ENCODE peak calls at places on chromosome 20, in four cellular contexts. One of them, this sample, is unnamed.

GRCh38 chr20:45318386-45318939 is 10.4 kb upstream of the MATN4 start:
- DNase-seq in A549: no peak
- DNase-seq in uterus: no peak
- DNase-seq in lower leg skin: no peak
- DNase-seq in this sample: no peak

GRCh38 chr20:40607927-40608326 is 81.1 kb downstream of the MAFB start:
- DNase-seq in A549: no peak
- DNase-seq in uterus: no peak
- DNase-seq in lower leg skin: no peak
- DNase-seq in this sample: no peak

GRCh38 chr20:51700809-51701285 is 67.3 kb downstream of the ATP9A start:
- DNase-seq in A549: peak; percentile 74
- DNase-seq in uterus: no peak
- DNase-seq in lower leg skin: no peak
- DNase-seq in this sample: peak; percentile 31

GRCh38 chr20:41618807-41619294 is 674 bp upstream of the CHD6 start:
- DNase-seq in A549: peak; percentile 24
- DNase-seq in uterus: no peak
- DNase-seq in lower leg skin: no peak
- DNase-seq in this sample: peak; percentile 30

GRCh38 chr20:56358600-56359211 is at the start of gene FAM210B:
- DNase-seq in A549: peak; percentile 86
- DNase-seq in uterus: peak; percentile 89
- DNase-seq in lower leg skin: peak; percentile 96
- DNase-seq in this sample: peak; percentile 94

GRCh38 chr20:3545401-3545925 is 74.6 kb downstream of the ATRN start:
- DNase-seq in A549: no peak
- DNase-seq in uterus: no peak
- DNase-seq in lower leg skin: no peak
- DNase-seq in this sample: no peak

GRCh38 chr20:3786665-3787639 is at the start of gene CENPB:
- DNase-seq in A549: peak; percentile 91
- DNase-seq in uterus: peak; percentile 92
- DNase-seq in lower leg skin: peak; percentile 98
- DNase-seq in this sample: peak; percentile 96

GRCh38 chr20:50837532-50838321 is 42.9 kb downstream of the BCAS4 start:
- DNase-seq in A549: no peak
- DNase-seq in uterus: peak; percentile 51
- DNase-seq in lower leg skin: no peak
- DNase-seq in this sample: peak; percentile 91

GRCh38 chr20:10511507-10512231 is 76.6 kb downstream of the SLX4IP start:
- DNase-seq in A549: peak; percentile 95
- DNase-seq in uterus: peak; percentile 85
- DNase-seq in lower leg skin: peak; percentile 96
- DNase-seq in this sample: peak; percentile 95

GRCh38 chr20:10877345-10877744 is 203.5 kb upstream of the JAG1 start:
- DNase-seq in A549: no peak
- DNase-seq in uterus: peak; percentile 30
- DNase-seq in lower leg skin: no peak
- DNase-seq in this sample: no peak

GRCh38 chr20:51687071-51687470 is 81.1 kb downstream of the ATP9A start:
- DNase-seq in A549: peak; percentile 93
- DNase-seq in uterus: no peak
- DNase-seq in lower leg skin: no peak
- DNase-seq in this sample: peak; percentile 83

GRCh38 chr20:35901678-35902544 is 52.4 kb downstream of the SCAND1 start:
- DNase-seq in A549: peak; percentile 76
- DNase-seq in uterus: no peak
- DNase-seq in lower leg skin: no peak
- DNase-seq in this sample: peak; percentile 82

GRCh38 chr20:39326050-39326449 is 363.9 kb downstream of the DHX35 start:
- DNase-seq in A549: no peak
- DNase-seq in uterus: no peak
- DNase-seq in lower leg skin: no peak
- DNase-seq in this sample: no peak

GRCh38 chr20:24756292-24757025 is 192.6 kb upstream of the CST7 start:
- DNase-seq in A549: no peak
- DNase-seq in uterus: no peak
- DNase-seq in lower leg skin: peak; percentile 25
- DNase-seq in this sample: no peak

GRCh38 chr20:461254-462198 is 807 bp downstream of the TBC1D20 start:
- DNase-seq in A549: peak; percentile 57
- DNase-seq in uterus: peak; percentile 53
- DNase-seq in lower leg skin: peak; percentile 92
- DNase-seq in this sample: peak; percentile 85

GRCh38 chr20:58777657-58778056 is 73.0 kb downstream of the GNAS-AS1 start:
- DNase-seq in A549: no peak
- DNase-seq in uterus: no peak
- DNase-seq in lower leg skin: no peak
- DNase-seq in this sample: no peak

GRCh38 chr20:8457978-8458377 is 325.9 kb downstream of the PLCB1 start:
- DNase-seq in A549: no peak
- DNase-seq in uterus: no peak
- DNase-seq in lower leg skin: no peak
- DNase-seq in this sample: no peak

GRCh38 chr20:49276201-49276894 is 1.5 kb downstream of the ZNFX1 start:
- DNase-seq in A549: no peak
- DNase-seq in uterus: no peak
- DNase-seq in lower leg skin: no peak
- DNase-seq in this sample: peak; percentile 74

GRCh38 chr20:48313346-48313745 is 514.5 kb downstream of the PREX1 start:
- DNase-seq in A549: no peak
- DNase-seq in uterus: no peak
- DNase-seq in lower leg skin: no peak
- DNase-seq in this sample: no peak

GRCh38 chr20:8127553-8128255 is 4.4 kb upstream of the PLCB1 start:
- DNase-seq in A549: no peak
- DNase-seq in uterus: no peak
- DNase-seq in lower leg skin: no peak
- DNase-seq in this sample: no peak

GRCh38 chr20:35618372-35619131 is 2.9 kb downstream of the SPAG4 start:
- DNase-seq in A549: no peak
- DNase-seq in uterus: peak; percentile 39
- DNase-seq in lower leg skin: peak; percentile 86
- DNase-seq in this sample: peak; percentile 43

GRCh38 chr20:11248691-11249178 is 574.9 kb upstream of the JAG1 start:
- DNase-seq in A549: no peak
- DNase-seq in uterus: no peak
- DNase-seq in lower leg skin: no peak
- DNase-seq in this sample: no peak

GRCh38 chr20:7195704-7196103 is 428.2 kb downstream of the BMP2 start:
- DNase-seq in A549: peak; percentile 21
- DNase-seq in uterus: no peak
- DNase-seq in lower leg skin: no peak
- DNase-seq in this sample: no peak

GRCh38 chr20:14332796-14333345 is 4.5 kb downstream of the FLRT3 start:
- DNase-seq in A549: no peak
- DNase-seq in uterus: no peak
- DNase-seq in lower leg skin: no peak
- DNase-seq in this sample: no peak

GRCh38 chr20:6560978-6561377 is 206.5 kb upstream of the BMP2 start:
- DNase-seq in A549: no peak
- DNase-seq in uterus: no peak
- DNase-seq in lower leg skin: no peak
- DNase-seq in this sample: peak; percentile 5

GRCh38 chr20:51094221-51094620 is 71.3 kb upstream of the KCNG1 start:
- DNase-seq in A549: no peak
- DNase-seq in uterus: no peak
- DNase-seq in lower leg skin: no peak
- DNase-seq in this sample: no peak

GRCh38 chr20:24837721-24838456 is 111.2 kb upstream of the CST7 start:
- DNase-seq in A549: no peak
- DNase-seq in uterus: no peak
- DNase-seq in lower leg skin: no peak
- DNase-seq in this sample: no peak

GRCh38 chr20:4305091-4305490 is 289.7 kb upstream of the RNF24 start:
- DNase-seq in A549: no peak
- DNase-seq in uterus: no peak
- DNase-seq in lower leg skin: no peak
- DNase-seq in this sample: no peak

GRCh38 chr20:8209061-8209460 is 77.0 kb downstream of the PLCB1 start:
- DNase-seq in A549: no peak
- DNase-seq in uterus: no peak
- DNase-seq in lower leg skin: no peak
- DNase-seq in this sample: no peak

GRCh38 chr20:21100590-21101452 is 5.3 kb downstream of the LINC00237 start:
- DNase-seq in A549: no peak
- DNase-seq in uterus: no peak
- DNase-seq in lower leg skin: no peak
- DNase-seq in this sample: peak; percentile 81

GRCh38 chr20:48015943-48016723 is 230.9 kb upstream of the SULF2 start:
- DNase-seq in A549: no peak
- DNase-seq in uterus: no peak
- DNase-seq in lower leg skin: peak; percentile 46
- DNase-seq in this sample: no peak

GRCh38 chr20:11847827-11848226 is 69.9 kb upstream of the BTBD3 start:
- DNase-seq in A549: no peak
- DNase-seq in uterus: no peak
- DNase-seq in lower leg skin: no peak
- DNase-seq in this sample: no peak

GRCh38 chr20:24472426-24472825 is 3.0 kb downstream of the SYNDIG1 start:
- DNase-seq in A549: no peak
- DNase-seq in uterus: no peak
- DNase-seq in lower leg skin: no peak
- DNase-seq in this sample: no peak

GRCh38 chr20:10504893-10505292 is 69.8 kb downstream of the SLX4IP start:
- DNase-seq in A549: no peak
- DNase-seq in uterus: peak; percentile 27
- DNase-seq in lower leg skin: no peak
- DNase-seq in this sample: no peak

DNA sequence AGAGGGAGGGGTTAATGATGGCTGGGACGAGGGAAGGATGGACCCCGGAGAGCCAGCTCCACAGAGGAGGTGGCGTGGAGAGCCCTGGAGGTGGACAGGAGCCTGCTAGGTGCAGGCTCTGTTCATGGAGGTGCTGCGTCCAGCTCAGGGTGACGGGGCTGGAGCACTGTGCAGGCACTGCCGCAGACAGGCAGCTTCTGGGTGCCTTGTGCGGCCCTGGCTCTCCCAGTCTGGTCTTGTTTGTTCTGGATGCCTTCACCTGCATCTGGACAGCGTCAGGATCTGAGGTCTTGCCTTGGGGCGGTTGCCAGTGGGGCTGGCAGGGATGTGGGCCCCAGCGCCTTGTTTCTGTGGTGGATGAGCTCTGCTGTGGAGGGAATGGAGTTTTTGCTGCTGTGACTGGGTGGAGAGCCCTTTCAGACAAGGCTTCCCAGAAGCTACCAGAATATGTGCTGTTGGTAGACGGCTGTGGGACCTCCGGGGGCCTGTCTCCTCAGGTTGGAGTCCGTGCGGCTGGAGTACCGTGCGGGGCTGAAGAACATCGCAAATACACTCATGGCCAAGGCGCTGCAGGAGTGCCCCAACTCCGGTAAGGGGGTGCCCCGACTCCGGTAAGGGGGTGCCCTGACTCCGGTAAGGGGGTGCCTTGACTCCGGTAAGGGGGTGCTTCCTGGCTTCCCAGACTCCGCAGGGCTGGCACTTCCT is 7.8 kb upstream of the C20orf204 start:
- DNase-seq in A549: no peak
- DNase-seq in uterus: no peak
- DNase-seq in lower leg skin: no peak
- DNase-seq in this sample: no peak
- TF ChIP-seq POLR2A in A549: no peak
- TF ChIP-seq POLR2A in uterus: no peak
- TF ChIP-seq POLR2A in lower leg skin: no peak
- TF ChIP-seq POLR2A in this sample: no peak

GRCh38 chr20:57407541-57407956 is 16.4 kb downstream of the RBM38 start:
- DNase-seq in A549: no peak
- DNase-seq in uterus: no peak
- DNase-seq in lower leg skin: no peak
- DNase-seq in this sample: no peak

GRCh38 chr20:57403216-57403615 is 12.0 kb downstream of the RBM38 start:
- DNase-seq in A549: no peak
- DNase-seq in uterus: no peak
- DNase-seq in lower leg skin: no peak
- DNase-seq in this sample: no peak

GRCh38 chr20:57405236-57406016 is 14.2 kb downstream of the RBM38 start:
- DNase-seq in A549: no peak
- DNase-seq in uterus: no peak
- DNase-seq in lower leg skin: no peak
- DNase-seq in this sample: no peak

GRCh38 chr20:57402206-57403125 is 11.3 kb downstream of the RBM38 start:
- DNase-seq in A549: no peak
- DNase-seq in uterus: no peak
- DNase-seq in lower leg skin: no peak
- DNase-seq in this sample: no peak

GRCh38 chr20:57404419-57405072 is 13.3 kb downstream of the RBM38 start:
- DNase-seq in A549: no peak
- DNase-seq in uterus: no peak
- DNase-seq in lower leg skin: no peak
- DNase-seq in this sample: no peak
- TF ChIP-seq POLR2A in A549: no peak
- TF ChIP-seq POLR2A in uterus: no peak
- TF ChIP-seq POLR2A in lower leg skin: no peak
- TF ChIP-seq POLR2A in this sample: no peak

DNA sequence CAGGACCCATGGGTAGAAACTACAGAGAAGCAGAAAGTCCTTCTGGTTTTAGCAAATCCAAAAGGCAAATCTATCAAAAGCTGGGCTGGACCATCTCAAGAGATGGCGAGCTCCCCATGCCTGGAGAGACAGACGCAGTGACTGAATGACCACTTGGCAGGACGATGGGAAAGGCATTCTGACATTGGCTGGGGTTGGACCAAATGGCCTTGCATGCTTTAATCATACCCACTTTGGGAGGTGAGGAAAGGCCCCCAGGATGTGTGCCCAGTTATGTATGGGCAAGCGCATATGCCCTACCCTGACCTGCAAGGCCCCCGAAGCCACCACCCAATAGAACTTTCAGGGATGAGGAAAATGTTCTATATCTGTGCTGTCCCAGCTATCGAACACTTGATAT is 45.1 kb downstream of the JPH2 start:
- DNase-seq in A549: no peak
- DNase-seq in uterus: no peak
- DNase-seq in lower leg skin: no peak
- DNase-seq in this sample: no peak
- TF ChIP-seq POLR2A in A549: no peak
- TF ChIP-seq POLR2A in uterus: no peak
- TF ChIP-seq POLR2A in lower leg skin: no peak
- TF ChIP-seq POLR2A in this sample: no peak

GRCh38 chr20:1807394-1807793 is 87.8 kb upstream of the SIRPA start:
- DNase-seq in A549: no peak
- DNase-seq in uterus: no peak
- DNase-seq in lower leg skin: peak; percentile 81
- DNase-seq in this sample: no peak

GRCh38 chr20:1809611-1810510 is 85.3 kb upstream of the SIRPA start:
- DNase-seq in A549: peak; percentile 90
- DNase-seq in uterus: no peak
- DNase-seq in lower leg skin: peak; percentile 73
- DNase-seq in this sample: no peak

GRCh38 chr20:1810572-1810925 is 84.7 kb upstream of the SIRPA start:
- DNase-seq in A549: no peak
- DNase-seq in uterus: no peak
- DNase-seq in lower leg skin: peak; percentile 83
- DNase-seq in this sample: no peak

GRCh38 chr20:1808101-1808500 is 87.1 kb upstream of the SIRPA start:
- DNase-seq in A549: no peak
- DNase-seq in uterus: no peak
- DNase-seq in lower leg skin: peak; percentile 72
- DNase-seq in this sample: no peak

GRCh38 chr20:1809121-1809520 is 86.1 kb upstream of the SIRPA start:
- DNase-seq in A549: peak; percentile 81
- DNase-seq in uterus: no peak
- DNase-seq in lower leg skin: peak; percentile 12
- DNase-seq in this sample: no peak
- TF ChIP-seq POLR2A in A549: no peak
- TF ChIP-seq POLR2A in uterus: no peak
- TF ChIP-seq POLR2A in lower leg skin: no peak
- TF ChIP-seq POLR2A in this sample: no peak